ENCODE peak calls at places on chromosomes 2 and 18, in five cellular contexts. N, E, H, X and T are unnamed samples.
A peak's percentile ranks its signal among the peaks of the same experiment; 100 is the strongest.

GRCh38 chr18:43115076-43116035 is at the start of gene RIT2:
- DNase-seq in N (no peak), E (no peak), H (no peak), X (no peak), T (no peak)

GRCh38 chr2:234963785-234964615 is 12.2 kb downstream of the SH3BP4 start:
- DNase-seq in N (peak; percentile 62), E (no peak), H (no peak), X (no peak), T (no peak)

GRCh38 chr18:76978616-76979015 is 154.0 kb downstream of the MBP start:
- DNase-seq in N (no peak), E (no peak), H (no peak), X (no peak), T (no peak)

GRCh38 chr2:234071664-234072063 is 21.2 kb downstream of the SPP2 start:
- DNase-seq in N (no peak), E (no peak), H (no peak), X (no peak), T (no peak)

GRCh38 chr2:241227635-241227993 is 39.1 kb downstream of the ANO7 start:
- DNase-seq in N (no peak), E (no peak), H (no peak), X (no peak), T (no peak)

GRCh38 chr2:119862127-119862889 is 102.6 kb downstream of the PTPN4 start:
- DNase-seq in N (no peak), E (no peak), H (no peak), X (no peak), T (no peak)

GRCh38 chr2:42754776-42755140 is 9.2 kb downstream of the OXER1 start:
- DNase-seq in N (no peak), E (no peak), H (no peak), X (no peak), T (no peak)

GRCh38 chr2:171272039-171272438 is 111.3 kb upstream of the TLK1 start:
- DNase-seq in N (peak; percentile 99), E (peak; percentile 20), H (peak; percentile 57), X (peak; percentile 73), T (peak; percentile 92)

GRCh38 chr2:185012643-185013042 is 414.3 kb downstream of the ZNF804A start:
- DNase-seq in N (no peak), E (no peak), H (no peak), X (no peak), T (no peak)